ENCODE peak calls at places on chromosomes 6 and 20, in eight cellular contexts. S is ascending aorta; X is ureter; A is psoas muscle; K is heart right ventricle; H is GM13976; J is left ventricle myocardium superior; Y is CD8-positive, alpha-beta T cell. N is an unnamed sample.

GRCh38 chr6:36855750-36856149 is 16.5 kb upstream of the CPNE5 start:
- DNase-seq in H (no peak), J (no peak), K (no peak), A (no peak), Y (no peak), S (no peak), X (no peak), N (no peak)

GRCh38 chr6:126195625-126196236 is 144.2 kb upstream of the CENPW start:
- DNase-seq in J (no peak), Y (no peak), S (no peak), A (no peak), K (no peak), H (no peak), X (no peak), N (no peak)

GRCh38 chr6:121549741-121550140 is 114.3 kb downstream of the GJA1 start:
- DNase-seq in X (no peak), H (no peak), S (no peak), Y (no peak), K (no peak), A (no peak), J (no peak), N (no peak)

GRCh38 chr6:170132011-170132521 is 158.8 kb downstream of the DLL1 start:
- DNase-seq in S (no peak), H (no peak), J (no peak), Y (no peak), K (no peak), X (peak; percentile 37), A (no peak), N (no peak)

GRCh38 chr20:7459123-7459522 is 481.1 kb downstream of the HAO1 start:
- DNase-seq in A (no peak), H (no peak), X (no peak), K (no peak), Y (no peak), S (no peak), J (no peak), N (no peak)

GRCh38 chr6:34032856-34033255 is 113.0 kb downstream of the GRM4 start:
- DNase-seq in J (no peak), X (no peak), K (no peak), H (no peak), Y (no peak), S (no peak), A (no peak), N (no peak)

GRCh38 chr6:45052325-45052724 is 275.8 kb upstream of the RUNX2 start:
- DNase-seq in K (no peak), S (no peak), X (no peak), J (no peak), Y (no peak), A (no peak), H (no peak), N (no peak)

GRCh38 chr6:23181301-23182110 is 612.1 kb downstream of the HDGFL1 start:
- DNase-seq in A (no peak), Y (no peak), S (no peak), H (no peak), X (no peak), J (no peak), K (no peak), N (no peak)

GRCh38 chr6:90390379-90390778 is 93.7 kb upstream of the BACH2 start:
- DNase-seq in H (no peak), A (no peak), S (no peak), Y (no peak), K (no peak), J (no peak), X (no peak), N (no peak)

GRCh38 chr20:36720510-36720909 is 25.4 kb downstream of the NDRG3 start:
- DNase-seq in X (no peak), J (no peak), S (no peak), K (no peak), A (no peak), H (no peak), Y (no peak), N (no peak)

GRCh38 chr6:43776799-43777776 is 7.1 kb downstream of the VEGFA start:
- DNase-seq in H (no peak), S (no peak), Y (no peak), X (no peak), A (peak; percentile 67), K (no peak), J (peak; percentile 42), N (no peak)